ENCODE peak calls at places on chromosomes 7 and 10, in five cellular contexts. M is body of pancreas, V is tibial artery, O is colonic mucosa, U is tibial nerve. P is an unnamed sample. For H3K9me3 and H3K4me1, the result is how much of the 10 kb centered on the place peaks cover.

GRCh38 chr10:99920901-99921300 is 88.8 kb downstream of the DNMBP start:
- DNase-seq in M (peak), V (no peak), O (no peak), U (no peak), P (no peak)

GRCh38 chr7:137404918-137405317 is 61.4 kb upstream of the PTN start:
- DNase-seq in M (no peak), V (no peak), O (no peak), U (no peak), P (no peak)

GRCh38 chr7:45985902-45986301 is 64.8 kb upstream of the IGFBP3 start:
- DNase-seq in M (no peak), V (no peak), O (no peak), U (no peak), P (no peak)

GRCh38 chr7:130667593-130668257 is 823 bp downstream of the COPG2 start:
- DNase-seq in M (peak), V (no peak), O (no peak), U (peak), P (no peak)

GRCh38 chr10:4088354-4089066 is 303.5 kb upstream of the KLF6 start:
- DNase-seq in M (no peak), V (no peak), O (no peak), U (no peak), P (no peak)

GRCh38 chr7:155610633-155611193 is 33.7 kb upstream of the RBM33 start:
- DNase-seq in M (no peak), V (no peak), O (no peak), U (no peak), P (no peak)

GRCh38 chr10:91162495-91163268 is 57.8 kb upstream of the PCGF5 start:
- DNase-seq in M (peak), V (peak), O (peak), U (peak), P (peak)

GRCh38 chr10:129918401-129918800 is 45.7 kb downstream of the EBF3 start:
- DNase-seq in M (no peak), V (no peak), O (no peak), U (no peak), P (no peak)

GRCh38 chr10:126549326-126549725 is 121.2 kb downstream of the C10orf90 start:
- DNase-seq in M (no peak), V (no peak), O (no peak), U (no peak), P (no peak)

GRCh38 chr7:79361214-79361613 is 92.3 kb downstream of the MAGI2 start:
- DNase-seq in M (no peak), V (no peak), O (no peak), U (no peak), P (no peak)

GRCh38 chr10:44045020-44045419 is 339.9 kb downstream of the CXCL12 start:
- DNase-seq in M (no peak), V (no peak), O (no peak), U (no peak), P (no peak)

GRCh38 chr10:127398140-127398966 is 150.8 kb upstream of the NPS start:
- DNase-seq in M (no peak), V (no peak), O (no peak), U (no peak), P (no peak)

GRCh38 chr7:70736715-70737460 is 395.1 kb upstream of the GALNT17 start:
- DNase-seq in M (no peak), V (no peak), O (peak), U (peak), P (no peak)

GRCh38 chr7:51256244-51256781 is 60.3 kb downstream of the COBL start:
- DNase-seq in M (no peak), V (no peak), O (peak), U (no peak), P (no peak)

GRCh38 chr7:46772740-46773139 is 809.2 kb downstream of the TNS3 start:
- DNase-seq in M (no peak), V (no peak), O (no peak), U (no peak), P (no peak)

GRCh38 chr7:78368781-78369180 is 570.2 kb downstream of the PHTF2 start:
- DNase-seq in M (no peak), V (no peak), O (no peak), U (no peak), P (no peak)

GRCh38 chr10:17101257-17101909 is 28.2 kb downstream of the CUBN start:
- DNase-seq in M (no peak), V (no peak), O (no peak), U (no peak), P (no peak)

DNA sequence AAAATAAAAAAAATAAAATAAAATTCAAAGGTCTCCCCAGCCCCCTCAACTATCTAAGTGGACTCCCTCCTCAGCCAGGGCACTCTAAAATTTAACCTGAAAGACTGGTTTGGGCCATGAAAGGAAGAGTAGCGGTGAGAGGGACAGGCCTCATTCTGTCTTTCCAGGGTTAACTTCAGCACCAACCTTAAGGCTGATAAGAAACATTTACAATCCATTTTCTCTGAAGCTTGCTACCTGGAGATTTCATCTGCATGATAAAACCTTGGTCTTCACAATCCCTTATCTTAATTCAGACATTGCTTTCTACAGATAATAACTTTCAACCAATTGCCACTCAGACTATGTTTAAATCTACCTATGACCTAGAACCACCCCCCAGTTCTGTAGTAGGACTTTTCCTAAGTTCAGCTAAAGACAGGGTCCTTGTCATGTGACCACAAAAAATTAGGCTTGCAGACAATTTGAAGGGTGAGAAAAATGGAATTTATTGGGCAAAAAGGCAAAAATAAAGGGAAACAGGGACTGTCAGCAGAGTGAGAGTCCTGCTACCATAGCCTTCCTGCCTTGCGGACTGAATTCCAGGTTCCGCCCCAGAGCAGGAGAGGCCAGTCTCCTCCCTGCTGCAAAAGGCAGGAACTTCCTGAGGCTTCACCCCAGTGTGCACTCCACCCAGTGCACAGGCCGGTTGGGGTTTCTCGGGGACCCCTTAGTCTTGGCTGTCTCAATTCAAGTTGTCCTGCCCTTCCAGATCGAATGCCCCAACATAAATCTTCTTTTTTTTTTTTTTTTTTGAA is 26.0 kb downstream of the AGK start:
- DNase-seq in M (no peak), V (no peak), O (no peak), U (no peak), P (no peak)
- H3K9me3 ChIP-seq in M (under half), V (under half), O (under half), U (under half), P (under half)

GRCh38 chr7:13414181-13414580 is 575.3 kb downstream of the ETV1 start:
- DNase-seq in M (no peak), V (no peak), O (no peak), U (no peak), P (no peak)
- H3K4me3 ChIP-seq in M (no peak), V (no peak), O (no peak), U (no peak), P (no peak)

GRCh38 chr10:133253313-133253955 is 15.8 kb downstream of the VENTX start:
- DNase-seq in M (no peak), V (no peak), O (no peak), U (no peak), P (no peak)

GRCh38 chr10:133257489-133258065 is 19.1 kb downstream of the ADAM8 start:
- DNase-seq in M (peak), V (peak), O (peak), U (peak), P (peak)

GRCh38 chr10:133258066-133258817 is 18.4 kb downstream of the ADAM8 start:
- DNase-seq in M (peak), V (no peak), O (peak), U (no peak), P (peak)

GRCh38 chr10:133254421-133255120 is 16.9 kb downstream of the VENTX start:
- DNase-seq in M (no peak), V (no peak), O (no peak), U (no peak), P (no peak)

DNA sequence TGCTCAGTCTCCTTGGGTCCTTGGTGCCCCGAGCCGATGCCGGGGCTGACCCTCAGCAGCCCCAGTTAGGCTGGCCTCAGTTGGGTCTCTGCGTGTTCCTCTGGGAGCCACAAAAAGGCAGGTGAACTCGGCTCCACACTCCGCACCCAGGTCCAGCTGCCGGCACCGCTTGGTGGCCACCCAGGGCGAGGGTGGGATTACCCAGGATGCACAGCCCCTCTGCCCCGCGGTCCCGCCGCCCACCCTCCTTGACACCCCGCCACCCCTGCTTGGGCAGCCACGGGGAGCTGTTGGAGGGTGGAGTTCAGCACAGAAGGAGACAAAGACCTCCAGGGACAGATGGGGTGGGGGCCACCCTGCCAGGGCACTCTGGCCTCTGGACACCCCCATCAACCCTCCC is 17.7 kb downstream of the VENTX start:
- DNase-seq in M (no peak), V (no peak), O (no peak), U (no peak), P (no peak)
- H3K4me1 ChIP-seq in M (under half), V (under half), O (under half), U (under half), P (under half)

GRCh38 chr7:158085741-158086695 is 501.6 kb downstream of the PTPRN2 start:
- DNase-seq in M (no peak), V (peak), O (no peak), U (no peak), P (no peak)

GRCh38 chr7:158084555-158084954 is 503.1 kb downstream of the PTPRN2 start:
- DNase-seq in M (no peak), V (no peak), O (no peak), U (no peak), P (no peak)

GRCh38 chr7:158080899-158081445 is 506.7 kb downstream of the PTPRN2 start:
- DNase-seq in M (no peak), V (no peak), O (no peak), U (no peak), P (no peak)

GRCh38 chr7:158083526-158084310 is 503.9 kb downstream of the PTPRN2 start:
- DNase-seq in M (no peak), V (no peak), O (no peak), U (no peak), P (no peak)

GRCh38 chr7:158082761-158083160 is 504.9 kb downstream of the PTPRN2 start:
- DNase-seq in M (no peak), V (no peak), O (no peak), U (no peak), P (no peak)
- H3K9me3 ChIP-seq in M (under half), V (under half), O (under half), U (under half), P (under half)

GRCh38 chr7:52838981-52839411 is 196.4 kb upstream of the POM121L12 start:
- DNase-seq in M (no peak), V (no peak), O (no peak), U (no peak), P (no peak)
- H3K4me3 ChIP-seq in M (no peak), V (no peak), O (no peak), U (no peak), P (no peak)

GRCh38 chr7:27142562-27143021 is 889 bp downstream of the HOXA5 start:
- DNase-seq in M (no peak), V (no peak), O (peak), U (no peak), P (no peak)

GRCh38 chr7:27139335-27140107 is 4.0 kb downstream of the HOXA5 start:
- DNase-seq in M (no peak), V (no peak), O (peak), U (no peak), P (no peak)

GRCh38 chr7:27140108-27140842 is 3.2 kb downstream of the HOXA5 start:
- DNase-seq in M (no peak), V (no peak), O (peak), U (no peak), P (no peak)

GRCh38 chr7:27141591-27142561 is 1.6 kb downstream of the HOXA5 start:
- DNase-seq in M (no peak), V (no peak), O (peak), U (no peak), P (no peak)

DNA sequence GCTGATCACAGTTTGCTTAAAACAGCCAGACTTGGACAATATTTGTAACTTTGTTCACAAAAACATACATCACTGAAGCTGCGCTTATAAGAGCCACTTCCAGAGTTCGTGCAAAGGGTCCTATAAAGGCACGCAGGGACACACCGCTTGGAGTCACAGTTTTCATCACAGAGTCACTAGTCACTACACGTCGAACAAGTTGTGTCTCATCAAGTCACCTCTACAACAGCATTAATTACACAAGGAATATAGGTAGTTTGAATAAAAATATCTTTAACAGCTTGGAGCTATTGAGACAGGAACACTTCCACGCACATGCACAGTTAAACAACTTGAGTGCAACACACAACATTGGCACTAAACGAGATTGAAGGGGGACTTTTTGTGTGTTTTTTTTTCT is 2.3 kb downstream of the HOXA5 start:
- DNase-seq in M (no peak), V (no peak), O (peak), U (no peak), P (no peak)
- H3K4me1 ChIP-seq in M (under half), V (under half), O (under half), U (half or more), P (under half)

DNA sequence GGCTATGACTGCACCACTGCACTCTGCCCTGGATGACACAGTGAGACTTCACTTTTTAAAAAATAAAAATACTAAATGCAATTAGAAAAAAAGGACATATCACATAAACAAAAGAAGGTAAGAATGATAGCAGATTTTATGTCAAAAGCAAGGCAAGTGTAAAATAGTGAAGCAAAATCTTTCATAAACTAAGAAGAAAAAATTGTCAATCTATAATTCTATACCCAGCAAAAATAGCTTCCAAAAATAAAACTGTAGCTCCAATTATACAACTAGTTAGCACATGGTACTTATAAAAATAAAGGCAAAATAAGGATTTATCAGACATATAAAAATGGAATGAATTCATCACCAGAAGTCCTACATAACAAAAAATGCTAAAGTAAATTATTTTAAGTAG is 85.4 kb upstream of the SVIL start:
- DNase-seq in M (no peak), V (no peak), O (no peak), U (no peak), P (no peak)
- H3K9me3 ChIP-seq in M (under half), V (under half), O (under half), U (under half), P (under half)

GRCh38 chr7:1169409-1170368 is 9.7 kb upstream of the ZFAND2A start:
- DNase-seq in M (peak), V (peak), O (peak), U (peak), P (peak)
- H3K4me3 ChIP-seq in M (no peak), V (peak), O (peak), U (peak), P (peak)

DNA sequence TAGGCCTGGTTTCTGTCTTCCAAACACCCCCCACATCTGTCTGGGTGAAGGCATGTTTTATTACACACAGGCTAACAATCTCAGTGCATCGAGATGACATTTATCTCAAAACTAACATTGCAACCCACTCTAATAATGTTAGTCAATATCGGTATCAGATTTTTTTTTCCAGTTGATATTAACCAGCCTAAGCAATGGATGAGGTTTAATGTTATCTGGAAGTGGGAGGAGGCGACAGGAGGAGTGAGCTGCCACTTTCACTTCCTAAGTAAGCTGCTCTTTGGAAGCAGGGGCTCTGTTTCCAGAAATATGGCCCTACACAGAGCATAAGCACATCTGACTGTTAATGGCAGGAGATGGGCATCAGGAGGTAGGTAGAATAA is 5.2 kb downstream of the NOD1 start:
- DNase-seq in M (no peak), V (no peak), O (no peak), U (no peak), P (no peak)
- H3K4me1 ChIP-seq in M (half or more), V (under half), O (under half), U (half or more), P (half or more)

GRCh38 chr7:53600296-53600695 is 564.9 kb downstream of the POM121L12 start:
- DNase-seq in M (no peak), V (no peak), O (no peak), U (no peak), P (no peak)
- H3K9me3 ChIP-seq in M (under half), V (under half), O (under half), U (under half), P (under half)

P was measured in lung.